ENCODE peak calls at places on chromosome 3, in five cellular contexts. J is HCT116, V is Peyer's patch, M is uterus, Q is stomach. Y is an unnamed sample. For H3K27me3, the result is how much of the 10 kb centered on the place peaks cover.

GRCh38 chr3:115632026-115632425 is 8.7 kb downstream of the GAP43 start:
- DNase-seq in J (no peak), M (no peak), Q (no peak), V (no peak), Y (no peak)

GRCh38 chr3:194324823-194325327 is 26.3 kb downstream of the CPN2 start:
- DNase-seq in M (no peak), Q (no peak), V (no peak), J (no peak), Y (no peak)

GRCh38 chr3:108006077-108006675 is 84.7 kb downstream of the CD47 start:
- DNase-seq in V (peak), J (no peak), M (no peak), Q (peak), Y (peak)

GRCh38 chr3:127735767-127736693 is 63.3 kb downstream of the ABTB1 start:
- DNase-seq in J (no peak), Q (no peak), V (peak), M (peak), Y (peak)

GRCh38 chr3:28295819-28296364 is 52.6 kb upstream of the ZCWPW2 start:
- DNase-seq in M (no peak), Q (no peak), V (no peak), J (no peak), Y (no peak)

GRCh38 chr3:142929109-142929508 is 34.4 kb downstream of the PAQR9 start:
- DNase-seq in Q (peak), V (no peak), M (no peak), J (peak), Y (peak)

GRCh38 chr3:48957006-48957705 is 32.9 kb upstream of the P4HTM start:
- DNase-seq in M (no peak), V (no peak), Q (no peak), J (no peak), Y (no peak)

GRCh38 chr3:149406244-149406752 is 28.8 kb upstream of the TM4SF1 start:
- DNase-seq in J (no peak), V (no peak), Q (no peak), M (no peak), Y (no peak)

GRCh38 chr3:128113817-128114794 is 9.5 kb downstream of the RUVBL1 start:
- DNase-seq in Q (no peak), M (no peak), J (no peak), V (no peak), Y (peak)

GRCh38 chr3:15284121-15284889 is 48.1 kb downstream of the SH3BP5 start:
- DNase-seq in Q (no peak), M (no peak), V (no peak), J (no peak), Y (peak)

GRCh38 chr3:30596161-30596560 is 10.2 kb upstream of the TGFBR2 start:
- DNase-seq in Q (no peak), V (no peak), J (peak), M (no peak), Y (no peak)

GRCh38 chr3:9079674-9080073 is 116.4 kb upstream of the RAD18 start:
- DNase-seq in Q (no peak), V (no peak), M (no peak), J (no peak), Y (no peak)

GRCh38 chr3:5010706-5011554 is 31.7 kb downstream of the BHLHE40 start:
- DNase-seq in J (no peak), Q (no peak), M (no peak), V (no peak), Y (peak)

GRCh38 chr3:65548848-65549625 is 489.7 kb downstream of the MAGI1 start:
- DNase-seq in J (no peak), Q (no peak), M (peak), V (peak), Y (peak)

GRCh38 chr3:127794402-127794801 is 27.9 kb downstream of the MGLL start:
- DNase-seq in J (no peak), Q (no peak), V (no peak), M (no peak), Y (no peak)

GRCh38 chr3:118842147-118842863 is 192.3 kb downstream of the IGSF11 start:
- DNase-seq in M (no peak), Q (no peak), V (no peak), J (peak), Y (no peak)

GRCh38 chr3:56681963-56682457 is 1.1 kb downstream of the TASOR start:
- DNase-seq in Q (no peak), V (no peak), M (no peak), J (no peak), Y (no peak)

GRCh38 chr3:171088984-171089754 is 62.6 kb upstream of the SLC2A2 start:
- DNase-seq in V (no peak), M (no peak), Q (no peak), J (peak), Y (no peak)

DNA sequence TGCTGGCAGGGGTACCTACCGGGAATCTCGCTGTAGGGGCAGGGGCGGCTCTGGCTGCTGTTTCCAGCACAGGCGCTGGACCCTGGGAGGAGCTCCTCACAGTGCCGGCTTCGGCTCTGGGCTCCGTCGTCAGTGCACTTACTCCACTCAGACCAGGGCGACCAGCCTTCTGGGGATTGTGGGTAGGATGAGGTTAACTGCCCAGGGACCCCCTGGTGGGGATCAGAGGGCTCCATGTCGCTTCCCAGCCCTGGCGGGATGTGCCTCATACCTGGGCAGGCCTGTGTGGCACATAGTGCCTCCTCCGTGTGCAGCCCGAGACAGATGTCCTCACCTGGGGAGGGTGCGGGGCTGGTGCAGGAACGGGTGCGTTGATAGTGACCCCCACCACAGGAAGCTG is 115.7 kb downstream of the SEMA5B start:
- DNase-seq in Q (no peak), M (no peak), V (no peak), J (no peak), Y (no peak)
- TF ChIP-seq POLR2A in Q (no peak), M (no peak), V (no peak), J (no peak), Y (no peak)

DNA sequence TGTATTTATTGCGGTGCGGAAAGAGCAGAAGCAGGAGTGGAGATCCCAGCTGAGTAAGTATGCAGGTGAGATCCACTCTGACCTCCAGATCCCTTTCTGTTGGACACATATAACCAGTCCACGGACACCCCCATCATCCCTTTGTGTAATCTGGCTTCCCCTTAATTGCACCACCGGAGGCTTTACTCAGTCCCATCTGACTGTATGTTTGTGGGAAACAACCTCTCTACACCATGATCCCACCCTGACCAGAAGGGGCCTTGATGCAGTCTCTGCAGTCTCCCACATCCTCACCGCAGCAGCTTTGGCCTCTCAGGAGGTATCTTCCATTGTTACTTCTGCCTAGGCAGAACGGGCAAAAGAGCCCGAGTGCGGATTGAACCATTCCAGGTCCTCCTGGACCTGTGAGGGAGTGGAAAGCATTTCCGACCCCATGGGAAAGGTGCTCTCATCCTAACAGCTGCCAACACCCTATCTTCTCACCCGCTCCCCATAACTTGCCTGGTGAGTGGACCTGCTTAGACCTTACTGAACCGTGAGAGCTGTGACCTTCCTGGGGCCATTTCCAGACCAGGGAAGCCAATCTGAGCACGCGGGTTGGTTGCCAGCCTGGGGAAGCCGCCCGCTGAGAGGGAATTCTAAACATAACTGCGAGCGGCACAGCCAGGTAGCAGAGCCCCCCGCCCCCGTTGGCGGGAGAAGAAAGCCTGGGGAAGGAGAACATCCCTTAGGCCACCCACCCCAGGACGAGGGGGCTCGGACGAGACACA is 1.1 kb downstream of the SLCO2A1 start:
- DNase-seq in M (no peak), Q (no peak), J (no peak), V (no peak), Y (no peak)
- H3K27me3 ChIP-seq in M (under half), Q (under half), J (under half), V (under half), Y (under half)

DNA sequence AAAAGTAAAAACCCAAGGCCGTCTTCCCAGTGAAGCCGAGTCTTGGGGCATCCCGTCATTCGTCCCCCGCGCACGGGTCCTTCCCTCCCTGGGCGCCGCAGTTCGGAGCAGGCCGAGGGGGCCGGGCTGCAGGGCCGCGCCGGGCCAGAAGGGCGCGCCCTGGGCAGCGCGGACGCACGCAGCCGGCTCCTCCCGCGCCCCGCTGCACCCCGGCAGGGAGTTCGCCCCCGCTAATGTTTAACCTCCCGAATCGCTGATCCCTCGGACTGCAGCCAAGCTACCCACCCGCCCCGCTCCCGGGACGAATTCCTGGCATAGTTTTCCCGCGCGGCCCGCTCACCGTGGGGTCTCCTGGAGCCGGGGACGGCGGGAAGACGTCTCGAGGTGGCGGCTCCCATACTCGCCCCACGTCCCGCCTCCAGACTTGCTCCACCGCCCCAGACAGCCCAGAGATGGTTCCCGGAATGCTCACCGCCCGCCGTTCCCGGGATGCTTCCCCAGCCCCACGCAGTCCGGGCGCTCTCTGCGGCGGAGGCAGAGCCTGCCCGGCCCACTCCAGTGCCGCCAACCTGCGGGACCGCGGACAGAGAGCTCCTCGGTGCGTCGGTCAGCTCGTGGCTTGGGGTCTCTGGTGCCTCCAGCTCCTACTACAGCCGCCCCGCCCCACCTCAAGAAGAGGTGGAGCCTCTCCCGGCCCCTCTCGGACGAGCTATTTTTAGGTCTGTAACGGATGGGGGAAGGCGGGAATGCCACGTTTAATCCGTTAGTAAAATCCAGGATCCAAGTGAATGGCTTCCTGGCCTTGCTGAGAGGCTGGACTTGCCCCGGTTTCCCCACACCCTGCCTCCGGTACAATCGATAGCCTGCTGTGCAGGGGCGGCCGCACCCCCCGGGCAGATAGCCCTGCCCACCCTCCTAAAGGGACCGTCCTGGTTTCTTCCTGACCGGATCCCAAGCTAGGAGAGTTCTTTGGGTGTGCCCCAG is at the start of gene DZIP1L:
- DNase-seq in Q (peak), M (peak), J (peak), V (peak), Y (peak)
- TF ChIP-seq POLR2A in Q (no peak), M (peak), J (no peak), V (no peak), Y (no peak)

GRCh38 chr3:71733319-71733718 is 8.1 kb upstream of the EIF4E3 start:
- DNase-seq in J (no peak), V (no peak), M (no peak), Q (no peak), Y (no peak)
- H3K27me3 ChIP-seq in J (under half), V (under half), M (under half), Q (under half), Y (under half)

GRCh38 chr3:12994357-12994606 is 78.9 kb downstream of the IQSEC1 start:
- DNase-seq in Q (peak), J (no peak), V (no peak), M (peak), Y (peak)

GRCh38 chr3:12991861-12992281 is 81.4 kb downstream of the IQSEC1 start:
- DNase-seq in J (no peak), M (no peak), V (peak), Q (peak), Y (peak)

GRCh38 chr3:12993623-12994356 is 79.4 kb downstream of the IQSEC1 start:
- DNase-seq in J (no peak), M (peak), Q (peak), V (peak), Y (peak)

GRCh38 chr3:12992629-12993021 is 80.6 kb downstream of the IQSEC1 start:
- DNase-seq in J (no peak), M (no peak), Q (no peak), V (no peak), Y (peak)

DNA sequence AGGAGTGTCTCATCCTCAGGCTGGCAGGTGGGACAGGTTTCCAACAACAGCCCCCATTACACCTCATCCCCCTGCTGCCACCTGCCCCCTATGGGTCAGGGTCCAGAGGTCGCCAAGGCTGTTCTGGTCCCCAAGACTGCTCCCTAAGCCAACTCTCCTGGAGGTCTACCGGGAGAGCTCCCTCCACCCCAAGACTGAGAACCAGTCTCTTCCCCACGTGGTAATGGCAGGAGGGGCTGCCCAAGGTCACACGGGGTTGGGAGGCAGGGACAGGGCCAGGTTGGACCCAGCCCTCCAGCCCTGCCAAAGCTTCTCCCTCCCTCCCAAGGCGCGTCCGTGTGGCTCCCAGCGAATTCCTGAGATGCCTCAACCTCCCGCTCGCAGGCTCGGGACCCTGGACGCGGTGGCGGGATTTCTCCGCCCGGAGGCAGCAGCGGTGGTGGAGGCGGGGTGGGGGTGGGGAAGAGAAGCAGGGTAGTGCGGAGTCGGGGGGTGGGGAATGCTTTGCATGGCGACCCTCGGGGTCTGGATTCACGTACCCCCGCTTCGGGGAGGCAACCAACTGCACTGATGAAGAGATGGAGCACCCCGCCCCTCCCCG is 80.1 kb downstream of the IQSEC1 start:
- DNase-seq in M (no peak), J (no peak), V (no peak), Q (no peak), Y (peak)
- TF ChIP-seq POLR2A in M (no peak), J (no peak), V (no peak), Q (no peak), Y (no peak)

GRCh38 chr3:10792208-10792607 is 23.8 kb upstream of the SLC6A11 start:
- DNase-seq in V (no peak), M (no peak), Q (no peak), J (no peak), Y (no peak)
- H3K27me3 ChIP-seq in V (under half), M (under half), Q (under half), J (half or more), Y (under half)

GRCh38 chr3:58563386-58564035 is 13.7 kb downstream of the FAM107A start:
- DNase-seq in J (no peak), M (no peak), V (no peak), Q (no peak), Y (no peak)

GRCh38 chr3:58562498-58562897 is 14.7 kb downstream of the FAM107A start:
- DNase-seq in Q (no peak), M (no peak), J (no peak), V (no peak), Y (no peak)

GRCh38 chr3:58564054-58564453 is 13.1 kb downstream of the FAM107A start:
- DNase-seq in Q (no peak), J (no peak), M (no peak), V (no peak), Y (no peak)

GRCh38 chr3:58559586-58559985 is 17.6 kb downstream of the FAM107A start:
- DNase-seq in Q (no peak), V (no peak), J (no peak), M (no peak), Y (no peak)

DNA sequence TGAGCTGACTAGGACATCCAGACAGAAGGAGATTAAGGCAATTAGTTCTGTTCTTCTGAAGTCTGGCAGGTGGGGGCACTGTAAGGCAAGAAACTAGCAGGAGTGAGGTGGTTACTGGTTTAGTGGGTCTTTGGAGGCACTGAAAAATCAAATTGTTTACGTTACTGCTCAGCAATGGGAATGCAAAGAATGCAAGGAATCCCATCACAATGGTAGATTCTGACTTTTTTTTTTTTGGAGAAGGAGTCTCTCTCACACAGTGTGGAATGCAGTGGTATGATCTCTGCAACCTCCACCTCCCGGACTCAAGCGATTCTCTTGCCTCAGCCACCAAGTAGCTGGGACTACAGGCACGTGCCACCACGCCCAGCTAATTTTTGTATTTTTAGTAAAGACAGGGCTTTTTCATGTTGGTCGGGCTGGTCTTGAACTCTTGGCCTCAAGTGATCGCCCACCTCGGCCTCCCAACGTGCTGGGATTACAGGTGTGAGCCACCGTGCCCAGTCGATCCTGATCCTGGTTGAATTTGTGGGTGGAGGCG is 16.4 kb downstream of the FAM107A start:
- DNase-seq in J (no peak), M (no peak), Q (no peak), V (no peak), Y (no peak)
- TF ChIP-seq POLR2A in J (no peak), M (no peak), Q (no peak), V (no peak), Y (no peak)

DNA sequence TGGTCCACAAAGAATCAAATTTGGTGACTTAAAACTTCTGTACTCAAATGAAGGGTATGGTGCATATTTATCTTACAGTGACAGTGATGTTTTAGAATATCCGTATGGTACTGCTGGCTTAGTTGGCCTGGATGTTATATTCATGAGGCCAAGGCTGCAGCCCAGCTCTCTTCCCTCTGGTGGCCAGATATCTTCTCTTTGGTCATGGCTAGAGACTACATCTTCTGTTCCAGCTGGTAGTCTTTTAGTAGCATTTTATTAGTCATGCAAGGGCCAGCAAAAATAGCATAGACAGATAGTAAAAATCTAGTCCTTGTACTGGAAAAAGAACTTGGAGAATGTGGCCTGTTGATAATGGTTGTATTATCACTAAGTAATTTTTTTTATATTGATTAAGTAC is 124.0 kb upstream of the ROPN1 start:
- DNase-seq in V (no peak), J (no peak), M (no peak), Q (no peak), Y (no peak)
- H3K27me3 ChIP-seq in V (under half), J (half or more), M (under half), Q (under half), Y (under half)

GRCh38 chr3:132417695-132418520 is 606 bp downstream of the DNAJC13 start:
- DNase-seq in Q (peak), V (no peak), J (no peak), M (no peak), Y (peak)
- TF ChIP-seq POLR2A in Q (no peak), V (no peak), J (no peak), M (no peak), Y (peak)

DNA sequence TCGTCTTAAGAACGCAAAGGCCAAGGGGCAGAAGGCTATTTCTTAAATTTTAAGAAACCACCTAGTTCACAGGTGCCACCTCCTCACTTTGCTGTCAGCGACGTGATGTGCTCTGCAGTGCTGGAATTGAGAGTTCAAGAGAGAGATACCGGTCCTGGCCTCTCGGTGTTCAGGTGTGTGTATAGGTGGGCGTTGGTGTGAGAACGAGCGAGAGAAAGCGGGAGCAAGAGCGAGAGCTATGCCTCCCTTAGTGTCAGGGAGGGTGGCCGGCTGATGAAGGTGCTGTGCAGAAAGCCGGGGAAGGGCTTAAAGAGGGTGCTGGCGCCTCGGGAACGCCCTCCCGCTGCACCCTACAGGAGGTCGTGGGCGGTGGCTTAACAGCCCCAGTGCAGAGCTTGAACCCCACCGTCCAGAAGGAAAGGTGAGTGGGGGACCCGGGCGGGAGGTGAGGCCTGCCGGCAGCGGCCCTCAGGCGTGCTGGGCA is 247.1 kb upstream of the TOPAZ1 start:
- DNase-seq in J (no peak), V (no peak), Q (no peak), M (no peak), Y (no peak)
- H3K27me3 ChIP-seq in J (under half), V (under half), Q (half or more), M (under half), Y (half or more)